ENCODE peak calls at places on chromosomes 2 and 18, in four cellular contexts. One of them, this sample, is unnamed.

GRCh38 chr18:59345556-59345955 is 13.5 kb downstream of the LMAN1 start:
- DNase-seq in astrocyte of the spinal cord: no peak
- DNase-seq in spleen: no peak
- DNase-seq in foreskin fibroblast: peak; percentile 43
- DNase-seq in this sample: no peak

GRCh38 chr2:85536479-85536878 is 2.5 kb upstream of the MAT2A start:
- DNase-seq in astrocyte of the spinal cord: peak; percentile 75
- DNase-seq in foreskin fibroblast: peak; percentile 92
- DNase-seq in spleen: no peak
- DNase-seq in this sample: no peak

GRCh38 chr2:30862054-30862651 is 54.9 kb upstream of the CAPN13 start:
- DNase-seq in foreskin fibroblast: peak; percentile 90
- DNase-seq in spleen: no peak
- DNase-seq in astrocyte of the spinal cord: peak; percentile 64
- DNase-seq in this sample: peak; percentile 10

GRCh38 chr2:53576361-53576620 is 191.3 kb upstream of the CHAC2 start:
- DNase-seq in spleen: no peak
- DNase-seq in foreskin fibroblast: no peak
- DNase-seq in astrocyte of the spinal cord: no peak
- DNase-seq in this sample: no peak

GRCh38 chr18:45357681-45358470 is 257.4 kb upstream of the SLC14A2 start:
- DNase-seq in astrocyte of the spinal cord: no peak
- DNase-seq in foreskin fibroblast: no peak
- DNase-seq in spleen: no peak
- DNase-seq in this sample: no peak

GRCh38 chr2:192194065-192194865 is 468 bp downstream of the TMEFF2 start:
- DNase-seq in foreskin fibroblast: peak; percentile 65
- DNase-seq in astrocyte of the spinal cord: peak; percentile 42
- DNase-seq in spleen: peak; percentile 78
- DNase-seq in this sample: no peak

GRCh38 chr2:240498958-240499260 is 58.9 kb downstream of the ANKMY1 start:
- DNase-seq in foreskin fibroblast: no peak
- DNase-seq in astrocyte of the spinal cord: no peak
- DNase-seq in spleen: peak; percentile 42
- DNase-seq in this sample: no peak

GRCh38 chr18:22559414-22560282 is 141.9 kb upstream of the CTAGE1 start:
- DNase-seq in astrocyte of the spinal cord: peak; percentile 58
- DNase-seq in spleen: peak; percentile 81
- DNase-seq in foreskin fibroblast: peak; percentile 73
- DNase-seq in this sample: no peak

GRCh38 chr2:178227187-178227586 is 32.9 kb downstream of the OSBPL6 start:
- DNase-seq in astrocyte of the spinal cord: peak; percentile 72
- DNase-seq in foreskin fibroblast: peak; percentile 65
- DNase-seq in spleen: no peak
- DNase-seq in this sample: no peak

GRCh38 chr2:172288603-172289002 is 138.8 kb upstream of the ITGA6 start:
- DNase-seq in foreskin fibroblast: no peak
- DNase-seq in spleen: no peak
- DNase-seq in astrocyte of the spinal cord: no peak
- DNase-seq in this sample: no peak

GRCh38 chr2:133213651-133214050 is 354.6 kb downstream of the NCKAP5 start:
- DNase-seq in astrocyte of the spinal cord: peak; percentile 4
- DNase-seq in spleen: no peak
- DNase-seq in foreskin fibroblast: no peak
- DNase-seq in this sample: no peak
- H3K4me3 ChIP-seq in astrocyte of the spinal cord: no peak overlapping the region
- H3K4me3 ChIP-seq in spleen: no peak overlapping the region
- H3K4me3 ChIP-seq in foreskin fibroblast: no peak overlapping the region
- H3K4me3 ChIP-seq in this sample: no peak overlapping the region

GRCh38 chr2:47519604-47520301 is 116.8 kb downstream of the MSH2 start:
- DNase-seq in foreskin fibroblast: no peak
- DNase-seq in astrocyte of the spinal cord: no peak
- DNase-seq in spleen: no peak
- DNase-seq in this sample: no peak
- H3K4me3 ChIP-seq in foreskin fibroblast: no peak overlapping the region
- H3K4me3 ChIP-seq in astrocyte of the spinal cord: no peak overlapping the region
- H3K4me3 ChIP-seq in spleen: no peak overlapping the region
- H3K4me3 ChIP-seq in this sample: no peak overlapping the region

GRCh38 chr2:98637401-98638144 is 29.2 kb downstream of the UNC50 start:
- DNase-seq in spleen: no peak
- DNase-seq in foreskin fibroblast: no peak
- DNase-seq in astrocyte of the spinal cord: no peak
- DNase-seq in this sample: no peak
- H3K4me3 ChIP-seq in spleen: no peak overlapping the region
- H3K4me3 ChIP-seq in foreskin fibroblast: no peak overlapping the region
- H3K4me3 ChIP-seq in astrocyte of the spinal cord: no peak overlapping the region
- H3K4me3 ChIP-seq in this sample: no peak overlapping the region

GRCh38 chr18:55317322-55317721 is 270.7 kb downstream of the TCF4 start:
- DNase-seq in foreskin fibroblast: no peak
- DNase-seq in astrocyte of the spinal cord: no peak
- DNase-seq in spleen: no peak
- DNase-seq in this sample: no peak

GRCh38 chr18:55318864-55319516 is 269.0 kb downstream of the TCF4 start:
- DNase-seq in astrocyte of the spinal cord: peak; percentile 52
- DNase-seq in foreskin fibroblast: peak; percentile 63
- DNase-seq in spleen: no peak
- DNase-seq in this sample: no peak

GRCh38 chr18:55319517-55319905 is 268.5 kb downstream of the TCF4 start:
- DNase-seq in astrocyte of the spinal cord: peak; percentile 44
- DNase-seq in foreskin fibroblast: peak; percentile 71
- DNase-seq in spleen: no peak
- DNase-seq in this sample: no peak

GRCh38 chr18:55316615-55317184 is 271.3 kb downstream of the TCF4 start:
- DNase-seq in astrocyte of the spinal cord: no peak
- DNase-seq in foreskin fibroblast: peak; percentile 28
- DNase-seq in spleen: no peak
- DNase-seq in this sample: no peak

DNA sequence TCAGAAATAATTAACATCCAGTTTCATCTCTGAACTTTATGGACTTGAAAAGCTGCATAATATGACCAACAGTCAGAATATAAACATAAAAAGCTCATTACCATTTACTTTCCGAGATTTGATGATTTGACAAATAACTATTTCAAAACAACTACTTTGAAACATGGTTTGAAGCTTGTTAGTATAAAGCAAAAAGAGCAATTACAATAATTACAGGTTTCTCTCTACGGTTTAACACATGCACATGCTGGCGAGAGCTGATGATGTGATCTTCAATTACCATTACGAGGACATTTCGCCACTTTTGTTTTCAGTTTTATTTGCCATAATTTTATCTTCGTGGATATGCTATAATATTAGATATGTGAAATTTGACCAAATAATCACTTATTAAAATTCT is 270.2 kb downstream of the TCF4 start:
- DNase-seq in astrocyte of the spinal cord: peak; percentile 31
- DNase-seq in spleen: no peak
- DNase-seq in foreskin fibroblast: peak; percentile 22
- DNase-seq in this sample: no peak
- H3K4me3 ChIP-seq in astrocyte of the spinal cord: peak overlapping the region; percentile 3
- H3K4me3 ChIP-seq in spleen: no peak overlapping the region
- H3K4me3 ChIP-seq in foreskin fibroblast: peak overlapping the region; percentile 37
- H3K4me3 ChIP-seq in this sample: no peak overlapping the region

This sample was measured in epithelial cell of proximal tubule.